ENCODE peak calls at places on chromosomes 5 and 9, in seven cellular contexts. I, U, P, A, B, M and F are unnamed samples.

GRCh38 chr5:136749016-136749415 is 383.7 kb upstream of the TRPC7 start:
- DNase-seq in I (no peak), U (no peak), P (no peak), A (no peak), B (no peak), M (peak; percentile 15), F (no peak)

GRCh38 chr5:151158287-151158661 is 695 bp upstream of the ANXA6 start:
- DNase-seq in I (no peak), U (no peak), P (peak; percentile 65), A (no peak), B (no peak), M (no peak), F (no peak)

GRCh38 chr5:24862117-24862516 is 217.3 kb upstream of the CDH10 start:
- DNase-seq in I (no peak), U (no peak), P (no peak), A (no peak), B (no peak), M (no peak), F (no peak)

GRCh38 chr5:17217421-17218352 is at the start of gene BASP1:
- DNase-seq in I (peak; percentile 65), U (no peak), P (no peak), A (peak; percentile 82), B (peak; percentile 90), M (peak; percentile 83), F (no peak)

GRCh38 chr5:133337795-133338445 is 274.4 kb downstream of the FSTL4 start:
- DNase-seq in I (no peak), U (no peak), P (no peak), A (no peak), B (no peak), M (no peak), F (no peak)

GRCh38 chr5:10320793-10321192 is 13.1 kb upstream of the CMBL start:
- DNase-seq in I (no peak), U (no peak), P (peak; percentile 57), A (no peak), B (no peak), M (no peak), F (no peak)

GRCh38 chr5:17359451-17359965 is 138.5 kb upstream of the TAF11L2 start:
- DNase-seq in I (peak; percentile 80), U (no peak), P (no peak), A (peak; percentile 43), B (peak; percentile 88), M (no peak), F (no peak)

GRCh38 chr9:7216004-7216821 is 458.4 kb downstream of the KDM4C start:
- DNase-seq in I (peak; percentile 93), U (no peak), P (no peak), A (peak; percentile 63), B (peak; percentile 37), M (peak; percentile 56), F (no peak)

GRCh38 chr9:133533878-133534277 is 626 bp upstream of the ADAMTSL2 start:
- DNase-seq in I (no peak), U (no peak), P (no peak), A (peak; percentile 13), B (peak; percentile 23), M (no peak), F (no peak)

GRCh38 chr9:976258-976804 is at the start of gene DMRT3:
- DNase-seq in I (no peak), U (no peak), P (no peak), A (no peak), B (peak; percentile 23), M (no peak), F (no peak)

GRCh38 chr9:124332321-124332720 is 74.6 kb downstream of the NEK6 start:
- DNase-seq in I (no peak), U (no peak), P (no peak), A (no peak), B (no peak), M (no peak), F (no peak)

GRCh38 chr5:53397845-53398244 is 82.6 kb upstream of the FST start:
- DNase-seq in I (peak; percentile 85), U (no peak), P (no peak), A (peak; percentile 80), B (peak; percentile 87), M (peak; percentile 88), F (no peak)

GRCh38 chr9:20378851-20379250 is 243.4 kb downstream of the MLLT3 start:
- DNase-seq in I (no peak), U (no peak), P (no peak), A (no peak), B (no peak), M (no peak), F (no peak)

GRCh38 chr5:132557425-132557805 is 638 bp downstream of the RAD50 start:
- DNase-seq in I (peak; percentile 33), U (peak; percentile 19), P (peak; percentile 36), A (peak; percentile 44), B (peak; percentile 65), M (peak; percentile 51), F (no peak)

GRCh38 chr5:32276173-32276853 is 36.4 kb downstream of the MTMR12 start:
- DNase-seq in I (peak; percentile 12), U (no peak), P (no peak), A (peak; percentile 24), B (peak; percentile 25), M (no peak), F (no peak)

GRCh38 chr5:58810086-58810485 is 227.2 kb downstream of the RAB3C start:
- DNase-seq in I (no peak), U (no peak), P (no peak), A (no peak), B (no peak), M (no peak), F (no peak)

GRCh38 chr5:1883925-1884637 is 1.4 kb upstream of the IRX4 start:
- DNase-seq in I (peak; percentile 92), U (no peak), P (no peak), A (no peak), B (no peak), M (no peak), F (no peak)
- TF ChIP-seq EZH2 in I (no peak), U (no peak), P (no peak), A (peak; percentile 81), B (peak; percentile 97), M (peak; percentile 55), F (peak; percentile 78)

DNA sequence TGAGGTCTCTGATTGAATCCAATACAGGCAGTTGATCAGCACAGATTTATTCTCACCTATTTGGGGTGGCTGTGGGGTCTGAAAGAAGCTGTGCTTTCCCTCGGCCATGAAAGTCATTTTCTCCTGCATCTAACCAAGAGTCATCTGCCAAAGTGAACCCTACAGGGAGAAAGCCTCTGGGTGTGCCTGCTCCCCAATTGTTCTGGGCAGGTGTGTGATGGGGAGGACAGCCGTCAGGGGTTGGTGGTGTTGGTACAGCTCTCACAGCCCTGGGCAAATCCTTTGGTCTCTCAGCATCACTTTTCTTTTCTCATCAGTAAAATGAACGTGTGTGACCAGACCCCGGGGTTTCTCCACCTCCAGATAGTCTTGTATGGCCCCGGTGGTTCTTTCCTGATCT is 2.5 kb downstream of the PHF2 start:
- DNase-seq in I (no peak), U (no peak), P (no peak), A (no peak), B (no peak), M (no peak), F (no peak)
- H3K9ac ChIP-seq in I (no peak overlapping the region), U (no peak overlapping the region), P (no peak overlapping the region), A (no peak overlapping the region), B (no peak overlapping the region), M (no peak overlapping the region), F (no peak overlapping the region)

DNA sequence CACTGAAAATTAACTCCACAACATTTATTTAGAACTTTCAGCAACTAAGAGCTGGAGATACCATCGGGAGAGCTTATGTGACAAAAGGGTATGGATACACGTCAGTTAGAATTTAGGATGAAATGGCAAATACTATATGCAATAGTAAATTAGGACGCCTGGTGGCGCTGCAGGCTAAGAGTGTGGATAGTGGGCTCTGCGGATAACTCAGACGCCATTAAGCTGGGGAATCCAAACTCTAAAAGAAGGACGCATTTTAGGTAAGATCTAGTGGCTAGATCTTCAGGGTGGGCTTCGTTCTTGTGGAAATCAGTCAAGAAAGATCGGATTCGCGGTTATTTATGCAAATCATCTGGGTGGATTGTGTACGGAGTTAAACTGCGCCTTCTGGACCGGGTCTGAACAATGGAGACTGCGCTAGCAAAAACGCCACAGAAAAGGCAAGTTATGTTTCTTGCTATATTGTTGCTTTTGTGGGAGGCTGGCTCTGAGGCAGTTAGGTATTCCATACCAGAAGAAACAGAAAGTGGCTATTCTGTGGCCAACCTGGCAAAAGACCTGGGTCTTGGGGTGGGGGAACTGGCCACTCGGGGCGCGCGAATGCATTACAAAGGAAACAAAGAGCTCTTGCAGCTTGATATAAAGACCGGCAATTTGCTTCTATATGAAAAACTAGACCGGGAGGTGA is at the start of gene PCDHB5:
- DNase-seq in I (no peak), U (no peak), P (peak; percentile 44), A (peak; percentile 33), B (peak; percentile 15), M (no peak), F (peak; percentile 77)
- H3K4me3 ChIP-seq in I (no peak within 1 kb of the TSS), U (no peak within 1 kb of the TSS), P (no peak within 1 kb of the TSS), A (peak within 1 kb of the TSS; percentile 2), B (peak within 1 kb of the TSS; percentile 15), M (no peak within 1 kb of the TSS), F (peak within 1 kb of the TSS; percentile 78)

DNA sequence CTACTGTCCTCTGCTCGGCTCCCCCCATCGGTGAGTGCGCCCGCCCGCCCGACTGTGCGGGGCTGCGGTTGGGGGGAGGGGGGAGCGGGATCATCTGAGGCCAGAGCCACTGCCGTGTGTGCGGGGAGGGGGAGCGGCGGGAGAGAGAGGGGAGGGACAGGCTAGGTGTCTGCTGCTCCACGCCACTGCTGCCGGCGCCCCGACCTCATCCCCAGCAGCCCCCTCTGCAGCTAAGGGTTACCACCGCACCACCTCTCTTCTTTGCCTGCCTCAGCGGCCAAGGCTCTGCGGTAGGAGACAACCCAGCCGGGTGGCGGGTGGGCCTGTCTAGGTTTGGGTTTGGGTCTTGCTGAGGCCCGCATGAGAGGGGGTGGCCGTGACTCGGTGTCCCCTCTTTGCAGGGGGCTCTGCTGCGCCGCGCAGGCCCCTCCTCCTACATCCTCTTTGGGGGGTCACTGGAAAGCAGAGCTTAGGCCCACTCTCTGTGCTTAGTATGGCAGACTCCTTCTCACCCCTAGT is 670 bp upstream of the PURA start:
- DNase-seq in I (no peak), U (no peak), P (peak; percentile 61), A (no peak), B (peak; percentile 39), M (no peak), F (no peak)
- TF ChIP-seq EZH2 in I (no peak), U (no peak), P (no peak), A (no peak), B (no peak), M (no peak), F (no peak)

GRCh38 chr5:62256161-62257017 is 49.6 kb upstream of the KIF2A start:
- DNase-seq in I (no peak), U (no peak), P (peak; percentile 13), A (no peak), B (no peak), M (no peak), F (peak; percentile 85)
- H3K9ac ChIP-seq in I (no peak overlapping the region), U (peak overlapping the region; percentile 30), P (no peak overlapping the region), A (no peak overlapping the region), B (no peak overlapping the region), M (no peak overlapping the region), F (peak overlapping the region; percentile 49)

DNA sequence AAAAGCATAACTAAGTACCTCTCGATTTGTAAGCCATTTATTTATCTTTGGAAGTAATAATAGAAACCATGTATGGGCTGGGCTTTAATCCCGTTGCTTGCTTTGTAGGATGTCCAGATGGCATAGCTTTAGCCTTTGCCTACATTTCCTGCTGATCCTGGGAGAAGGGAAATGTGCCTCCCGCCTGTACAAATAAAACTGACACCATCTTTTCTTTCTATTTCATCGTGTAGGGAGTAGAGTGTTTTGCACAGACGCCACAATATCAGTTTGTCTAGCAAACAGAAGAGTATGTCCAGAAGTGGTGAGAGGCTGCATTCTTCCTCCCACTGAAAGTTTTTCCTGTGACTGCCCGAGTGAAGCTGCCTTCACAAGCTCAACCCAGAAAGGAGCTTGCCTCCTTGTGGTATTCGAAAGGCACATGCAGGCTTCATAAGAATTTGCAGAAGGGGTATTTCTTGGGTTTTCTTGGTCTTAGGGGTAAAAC is 24.7 kb upstream of the TJP2 start:
- DNase-seq in I (peak; percentile 42), U (no peak), P (no peak), A (peak; percentile 79), B (peak; percentile 80), M (no peak), F (no peak)
- H3K4me3 ChIP-seq in I (no peak overlapping the region), U (no peak overlapping the region), P (no peak overlapping the region), A (no peak overlapping the region), B (peak overlapping the region; percentile 19), M (no peak overlapping the region), F (no peak overlapping the region)